ENCODE peak calls at places on chromosomes 13 and 19, in eight cellular contexts. G is germinal center, Z is iris pigment epithelial cell, X is pancreas, F is hepatic stellate cell, H is A549, E is NT2/D1, N is psoas muscle. I is an unnamed sample.

GRCh38 chr13:24610956-24611355 is 69.3 kb upstream of the ATP12A start:
- DNase-seq in G (no peak), E (no peak), N (no peak), F (no peak), X (no peak), H (no peak), Z (no peak), I (no peak)

GRCh38 chr13:109389456-109389855 is 396.9 kb downstream of the IRS2 start:
- DNase-seq in G (no peak), H (no peak), E (no peak), X (no peak), F (no peak), N (no peak), Z (no peak), I (peak; percentile 59)

GRCh38 chr19:33734913-33735312 is 61.8 kb upstream of the KCTD15 start:
- DNase-seq in Z (no peak), G (no peak), E (no peak), F (no peak), H (no peak), X (no peak), N (no peak), I (no peak)

GRCh38 chr13:25300861-25301346 is 521 bp upstream of the NUP58 start:
- DNase-seq in E (no peak), H (no peak), G (peak; percentile 15), Z (no peak), F (peak; percentile 4), X (peak; percentile 70), N (peak; percentile 22), I (no peak)

GRCh38 chr13:106570354-106570822 is 2.5 kb upstream of the ARGLU1 start:
- DNase-seq in X (peak; percentile 73), F (peak; percentile 67), N (peak; percentile 68), H (peak; percentile 91), G (peak; percentile 22), E (no peak), Z (peak; percentile 48), I (peak; percentile 76)

GRCh38 chr19:12095111-12095790 is 30.7 kb downstream of the ZNF844 start:
- DNase-seq in X (no peak), N (no peak), H (no peak), G (no peak), Z (peak; percentile 85), E (no peak), F (no peak), I (peak; percentile 53)

GRCh38 chr13:107342747-107343146 is 774.8 kb upstream of the ARGLU1 start:
- DNase-seq in X (no peak), N (no peak), H (no peak), F (no peak), E (no peak), G (no peak), Z (no peak), I (no peak)

GRCh38 chr19:3683866-3684816 is 16.1 kb downstream of the PIP5K1C start:
- DNase-seq in H (no peak), Z (peak; percentile 81), X (no peak), G (peak; percentile 67), E (no peak), F (no peak), N (no peak), I (peak; percentile 89)

GRCh38 chr13:52809310-52809769 is 39.1 kb downstream of the PCDH8 start:
- DNase-seq in X (peak; percentile 51), N (peak; percentile 24), G (peak; percentile 72), Z (peak; percentile 76), H (peak; percentile 73), E (peak; percentile 52), F (peak; percentile 13), I (peak; percentile 83)

GRCh38 chr13:106263801-106264200 is 271.7 kb downstream of the EFNB2 start:
- DNase-seq in X (no peak), Z (no peak), H (no peak), G (no peak), N (no peak), F (no peak), E (no peak), I (no peak)

GRCh38 chr13:66803013-66803739 is 427.0 kb downstream of the PCDH9 start:
- DNase-seq in N (no peak), H (no peak), G (no peak), E (no peak), X (no peak), Z (no peak), F (no peak), I (no peak)

GRCh38 chr13:34338102-34338501 is 520.2 kb downstream of the RFC3 start:
- DNase-seq in G (no peak), H (no peak), X (no peak), Z (no peak), F (no peak), N (no peak), E (no peak), I (no peak)

GRCh38 chr13:97999653-98000052 is 46.2 kb downstream of the IPO5 start:
- DNase-seq in X (no peak), G (no peak), N (no peak), E (no peak), Z (no peak), H (no peak), F (no peak), I (no peak)

GRCh38 chr19:1247747-1248453 is 483 bp upstream of the MIDN start:
- DNase-seq in Z (peak; percentile 63), E (no peak), N (peak; percentile 91), X (peak; percentile 86), F (peak; percentile 58), G (no peak), H (peak; percentile 76), I (peak; percentile 85)

GRCh38 chr13:38954291-38954690 is 36.3 kb downstream of the STOML3 start:
- DNase-seq in F (no peak), N (no peak), X (no peak), Z (peak; percentile 22), G (no peak), H (no peak), E (no peak), I (peak; percentile 6)

GRCh38 chr13:24313449-24313848 is 4.1 kb downstream of the C1QTNF9 start:
- DNase-seq in H (peak; percentile 11), E (no peak), X (no peak), N (no peak), G (no peak), Z (no peak), F (no peak), I (peak; percentile 27)

GRCh38 chr13:23612182-23612581 is 42.0 kb downstream of the TNFRSF19 start:
- DNase-seq in N (no peak), E (no peak), H (no peak), Z (no peak), G (no peak), X (no peak), F (no peak), I (no peak)

GRCh38 chr19:1650627-1651009 is 1.8 kb downstream of the TCF3 start:
- DNase-seq in E (no peak), F (peak; percentile 47), G (peak; percentile 31), H (no peak), X (peak; percentile 32), N (no peak), Z (peak; percentile 28), I (peak; percentile 23)

GRCh38 chr19:51600940-51601575 is 29.1 kb downstream of the SIGLEC5 start:
- DNase-seq in X (peak; percentile 55), H (no peak), Z (no peak), F (no peak), E (no peak), N (no peak), G (peak; percentile 49), I (no peak)

GRCh38 chr13:77176350-77176749 is 149.4 kb upstream of the FBXL3 start:
- DNase-seq in X (no peak), H (no peak), Z (peak; percentile 91), E (no peak), N (no peak), F (no peak), G (no peak), I (peak; percentile 76)

GRCh38 chr19:50266041-50266440 is 62.6 kb downstream of the MYH14 start:
- DNase-seq in H (no peak), X (no peak), Z (no peak), E (no peak), N (no peak), G (no peak), F (no peak), I (no peak)

GRCh38 chr13:24911135-24911524 is 147.2 kb downstream of the RNF17 start:
- DNase-seq in G (no peak), H (peak; percentile 64), E (no peak), F (peak; percentile 56), Z (peak; percentile 70), N (no peak), X (no peak), I (peak; percentile 79)

GRCh38 chr19:37994823-37995130 is 87.8 kb downstream of the SIPA1L3 start:
- DNase-seq in G (no peak), Z (no peak), N (no peak), H (no peak), X (no peak), E (no peak), F (no peak), I (no peak)

GRCh38 chr19:29660835-29661234 is 4.4 kb upstream of the PLEKHF1 start:
- DNase-seq in Z (peak; percentile 15), E (no peak), X (no peak), N (no peak), H (no peak), F (no peak), G (no peak), I (no peak)

GRCh38 chr13:60627071-60627686 is 230.2 kb downstream of the TDRD3 start:
- DNase-seq in Z (peak; percentile 20), H (peak; percentile 24), E (peak; percentile 47), G (peak; percentile 2), N (no peak), X (no peak), F (peak; percentile 4), I (peak; percentile 48)

GRCh38 chr13:73849292-73849691 is 284.9 kb downstream of the KLF12 start:
- DNase-seq in E (peak; percentile 56), Z (peak; percentile 66), X (no peak), H (peak; percentile 60), N (no peak), F (peak; percentile 2), G (no peak), I (peak; percentile 65)

GRCh38 chr13:33034897-33035296 is 18.7 kb downstream of the KL start:
- DNase-seq in X (no peak), F (no peak), G (no peak), E (no peak), H (no peak), Z (no peak), N (no peak), I (no peak)

GRCh38 chr19:47379398-47379938 is 30.4 kb downstream of the DHX34 start:
- DNase-seq in Z (no peak), X (no peak), F (no peak), E (no peak), H (no peak), G (no peak), N (no peak), I (no peak)

GRCh38 chr13:50951366-50951765 is 41.8 kb downstream of the RNASEH2B start:
- DNase-seq in G (no peak), F (no peak), X (no peak), H (no peak), N (no peak), Z (no peak), E (no peak), I (no peak)

GRCh38 chr19:4260605-4261191 is 13.8 kb downstream of the YJU2 start:
- DNase-seq in Z (no peak), F (no peak), G (no peak), X (no peak), E (no peak), N (no peak), H (no peak), I (no peak)

GRCh38 chr13:25783076-25783475 is 268.7 kb downstream of the SHISA2 start:
- DNase-seq in N (no peak), Z (no peak), G (no peak), E (no peak), X (no peak), H (no peak), F (no peak), I (no peak)

GRCh38 chr13:110771194-110771593 is 57.7 kb downstream of the ING1 start:
- DNase-seq in E (no peak), X (no peak), F (no peak), Z (peak; percentile 18), G (no peak), H (peak; percentile 21), N (no peak), I (peak; percentile 16)

GRCh38 chr19:29927944-29928669 is 13.9 kb upstream of the URI1 start:
- DNase-seq in H (no peak), Z (no peak), E (no peak), X (no peak), G (no peak), N (no peak), F (no peak), I (no peak)

GRCh38 chr13:85896516-85897450 is 97.6 kb upstream of the SLITRK6 start:
- DNase-seq in G (no peak), Z (no peak), F (no peak), E (no peak), H (peak; percentile 4), N (no peak), X (no peak), I (peak; percentile 12)